ENCODE peak calls at places on chromosomes 1 and 21, in eight cellular contexts. One of them, this sample, is unnamed.
A peak's percentile ranks its signal among the peaks of the same experiment; 100 is the strongest.

GRCh38 chr1:31444725-31445448 is 31.9 kb downstream of the SERINC2 start:
- DNase-seq in mesothelial cell of epicardium: no peak
- DNase-seq in astrocyte of the spinal cord: no peak
- DNase-seq in CD8-positive, alpha-beta T cell: no peak
- DNase-seq in body of pancreas: peak; percentile 76
- DNase-seq in spleen: no peak
- DNase-seq in activated CD8-positive, alpha-beta T cell treated with anti-CD3 and anti-CD28 coated beads for 36 hours: no peak
- DNase-seq in fibroblast of the aortic adventitia: no peak
- DNase-seq in this sample: no peak

GRCh38 chr1:107870691-107871090 is 94.3 kb downstream of the VAV3 start:
- DNase-seq in mesothelial cell of epicardium: no peak
- DNase-seq in astrocyte of the spinal cord: no peak
- DNase-seq in CD8-positive, alpha-beta T cell: no peak
- DNase-seq in body of pancreas: peak; percentile 15
- DNase-seq in spleen: no peak
- DNase-seq in activated CD8-positive, alpha-beta T cell treated with anti-CD3 and anti-CD28 coated beads for 36 hours: no peak
- DNase-seq in fibroblast of the aortic adventitia: peak; percentile 1
- DNase-seq in this sample: no peak

GRCh38 chr1:54460861-54461382 is 54.7 kb upstream of the SSBP3 start:
- DNase-seq in mesothelial cell of epicardium: no peak
- DNase-seq in astrocyte of the spinal cord: no peak
- DNase-seq in CD8-positive, alpha-beta T cell: no peak
- DNase-seq in body of pancreas: no peak
- DNase-seq in spleen: no peak
- DNase-seq in activated CD8-positive, alpha-beta T cell treated with anti-CD3 and anti-CD28 coated beads for 36 hours: no peak
- DNase-seq in fibroblast of the aortic adventitia: no peak
- DNase-seq in this sample: peak; percentile 49

GRCh38 chr21:28959367-28960099 is 33.1 kb downstream of the LTN1 start:
- DNase-seq in mesothelial cell of epicardium: no peak
- DNase-seq in astrocyte of the spinal cord: peak; percentile 71
- DNase-seq in CD8-positive, alpha-beta T cell: no peak
- DNase-seq in body of pancreas: no peak
- DNase-seq in spleen: no peak
- DNase-seq in activated CD8-positive, alpha-beta T cell treated with anti-CD3 and anti-CD28 coated beads for 36 hours: no peak
- DNase-seq in fibroblast of the aortic adventitia: peak; percentile 84
- DNase-seq in this sample: no peak

GRCh38 chr21:32914424-32915070 is 111.2 kb upstream of the OLIG2 start:
- DNase-seq in mesothelial cell of epicardium: no peak
- DNase-seq in astrocyte of the spinal cord: no peak
- DNase-seq in CD8-positive, alpha-beta T cell: no peak
- DNase-seq in body of pancreas: no peak
- DNase-seq in spleen: no peak
- DNase-seq in activated CD8-positive, alpha-beta T cell treated with anti-CD3 and anti-CD28 coated beads for 36 hours: no peak
- DNase-seq in fibroblast of the aortic adventitia: no peak
- DNase-seq in this sample: no peak

GRCh38 chr1:200147094-200147493 is 119.6 kb downstream of the NR5A2 start:
- DNase-seq in mesothelial cell of epicardium: no peak
- DNase-seq in astrocyte of the spinal cord: no peak
- DNase-seq in CD8-positive, alpha-beta T cell: no peak
- DNase-seq in body of pancreas: no peak
- DNase-seq in spleen: no peak
- DNase-seq in activated CD8-positive, alpha-beta T cell treated with anti-CD3 and anti-CD28 coated beads for 36 hours: no peak
- DNase-seq in fibroblast of the aortic adventitia: no peak
- DNase-seq in this sample: no peak

GRCh38 chr1:229241390-229241789 is 29.5 kb upstream of the RAB4A start:
- DNase-seq in mesothelial cell of epicardium: no peak
- DNase-seq in astrocyte of the spinal cord: no peak
- DNase-seq in CD8-positive, alpha-beta T cell: no peak
- DNase-seq in body of pancreas: no peak
- DNase-seq in spleen: no peak
- DNase-seq in activated CD8-positive, alpha-beta T cell treated with anti-CD3 and anti-CD28 coated beads for 36 hours: no peak
- DNase-seq in fibroblast of the aortic adventitia: no peak
- DNase-seq in this sample: no peak

GRCh38 chr1:73839922-73840321 is 358.1 kb downstream of the LRRIQ3 start:
- DNase-seq in mesothelial cell of epicardium: no peak
- DNase-seq in astrocyte of the spinal cord: peak; percentile 4
- DNase-seq in CD8-positive, alpha-beta T cell: no peak
- DNase-seq in body of pancreas: no peak
- DNase-seq in spleen: no peak
- DNase-seq in activated CD8-positive, alpha-beta T cell treated with anti-CD3 and anti-CD28 coated beads for 36 hours: peak; percentile 33
- DNase-seq in fibroblast of the aortic adventitia: peak; percentile 10
- DNase-seq in this sample: no peak

GRCh38 chr1:68800182-68800581 is 303.3 kb upstream of the DEPDC1 start:
- DNase-seq in mesothelial cell of epicardium: no peak
- DNase-seq in astrocyte of the spinal cord: no peak
- DNase-seq in CD8-positive, alpha-beta T cell: no peak
- DNase-seq in body of pancreas: no peak
- DNase-seq in spleen: no peak
- DNase-seq in activated CD8-positive, alpha-beta T cell treated with anti-CD3 and anti-CD28 coated beads for 36 hours: no peak
- DNase-seq in fibroblast of the aortic adventitia: no peak
- DNase-seq in this sample: no peak

GRCh38 chr1:15236226-15237145 is 10.5 kb upstream of the FHAD1 start:
- DNase-seq in mesothelial cell of epicardium: no peak
- DNase-seq in astrocyte of the spinal cord: peak; percentile 32
- DNase-seq in CD8-positive, alpha-beta T cell: no peak
- DNase-seq in body of pancreas: no peak
- DNase-seq in spleen: no peak
- DNase-seq in activated CD8-positive, alpha-beta T cell treated with anti-CD3 and anti-CD28 coated beads for 36 hours: no peak
- DNase-seq in fibroblast of the aortic adventitia: no peak
- DNase-seq in this sample: no peak

GRCh38 chr1:228795578-228795977 is 60.3 kb downstream of the RHOU start:
- DNase-seq in mesothelial cell of epicardium: no peak
- DNase-seq in astrocyte of the spinal cord: no peak
- DNase-seq in CD8-positive, alpha-beta T cell: no peak
- DNase-seq in body of pancreas: no peak
- DNase-seq in spleen: no peak
- DNase-seq in activated CD8-positive, alpha-beta T cell treated with anti-CD3 and anti-CD28 coated beads for 36 hours: no peak
- DNase-seq in fibroblast of the aortic adventitia: no peak
- DNase-seq in this sample: no peak

GRCh38 chr1:59195151-59195550 is 101.7 kb upstream of the FGGY start:
- DNase-seq in mesothelial cell of epicardium: no peak
- DNase-seq in astrocyte of the spinal cord: peak; percentile 35
- DNase-seq in CD8-positive, alpha-beta T cell: no peak
- DNase-seq in body of pancreas: no peak
- DNase-seq in spleen: no peak
- DNase-seq in activated CD8-positive, alpha-beta T cell treated with anti-CD3 and anti-CD28 coated beads for 36 hours: no peak
- DNase-seq in fibroblast of the aortic adventitia: no peak
- DNase-seq in this sample: no peak

GRCh38 chr21:36539434-36540150 is 59.7 kb upstream of the CLDN14 start:
- DNase-seq in mesothelial cell of epicardium: no peak
- DNase-seq in astrocyte of the spinal cord: no peak
- DNase-seq in CD8-positive, alpha-beta T cell: no peak
- DNase-seq in body of pancreas: no peak
- DNase-seq in spleen: no peak
- DNase-seq in activated CD8-positive, alpha-beta T cell treated with anti-CD3 and anti-CD28 coated beads for 36 hours: no peak
- DNase-seq in fibroblast of the aortic adventitia: no peak
- DNase-seq in this sample: no peak

GRCh38 chr1:53688703-53689102 is 50.3 kb downstream of the GLIS1 start:
- DNase-seq in mesothelial cell of epicardium: no peak
- DNase-seq in astrocyte of the spinal cord: no peak
- DNase-seq in CD8-positive, alpha-beta T cell: no peak
- DNase-seq in body of pancreas: no peak
- DNase-seq in spleen: no peak
- DNase-seq in activated CD8-positive, alpha-beta T cell treated with anti-CD3 and anti-CD28 coated beads for 36 hours: peak; percentile 27
- DNase-seq in fibroblast of the aortic adventitia: no peak
- DNase-seq in this sample: no peak

GRCh38 chr1:237556911-237557310 is 333.8 kb downstream of the ZP4 start:
- DNase-seq in mesothelial cell of epicardium: no peak
- DNase-seq in astrocyte of the spinal cord: no peak
- DNase-seq in CD8-positive, alpha-beta T cell: no peak
- DNase-seq in body of pancreas: no peak
- DNase-seq in spleen: no peak
- DNase-seq in activated CD8-positive, alpha-beta T cell treated with anti-CD3 and anti-CD28 coated beads for 36 hours: no peak
- DNase-seq in fibroblast of the aortic adventitia: no peak
- DNase-seq in this sample: no peak

GRCh38 chr1:211356723-211357418 is 30.2 kb downstream of the TRAF5 start:
- DNase-seq in mesothelial cell of epicardium: no peak
- DNase-seq in astrocyte of the spinal cord: peak; percentile 9
- DNase-seq in CD8-positive, alpha-beta T cell: no peak
- DNase-seq in body of pancreas: no peak
- DNase-seq in spleen: no peak
- DNase-seq in activated CD8-positive, alpha-beta T cell treated with anti-CD3 and anti-CD28 coated beads for 36 hours: no peak
- DNase-seq in fibroblast of the aortic adventitia: peak; percentile 73
- DNase-seq in this sample: no peak

GRCh38 chr1:16082283-16083038 is 9.0 kb upstream of the FAM131C start:
- DNase-seq in mesothelial cell of epicardium: no peak
- DNase-seq in astrocyte of the spinal cord: peak; percentile 54
- DNase-seq in CD8-positive, alpha-beta T cell: peak; percentile 47
- DNase-seq in body of pancreas: peak; percentile 69
- DNase-seq in spleen: peak; percentile 87
- DNase-seq in activated CD8-positive, alpha-beta T cell treated with anti-CD3 and anti-CD28 coated beads for 36 hours: peak; percentile 78
- DNase-seq in fibroblast of the aortic adventitia: peak; percentile 66
- DNase-seq in this sample: peak; percentile 52

GRCh38 chr1:155339515-155340111 is 18.9 kb downstream of the RUSC1 start:
- DNase-seq in mesothelial cell of epicardium: no peak
- DNase-seq in astrocyte of the spinal cord: no peak
- DNase-seq in CD8-positive, alpha-beta T cell: no peak
- DNase-seq in body of pancreas: no peak
- DNase-seq in spleen: no peak
- DNase-seq in activated CD8-positive, alpha-beta T cell treated with anti-CD3 and anti-CD28 coated beads for 36 hours: no peak
- DNase-seq in fibroblast of the aortic adventitia: peak; percentile 24
- DNase-seq in this sample: no peak

GRCh38 chr1:244082969-244083368 is 31.9 kb downstream of the ZBTB18 start:
- DNase-seq in mesothelial cell of epicardium: no peak
- DNase-seq in astrocyte of the spinal cord: no peak
- DNase-seq in CD8-positive, alpha-beta T cell: no peak
- DNase-seq in body of pancreas: no peak
- DNase-seq in spleen: no peak
- DNase-seq in activated CD8-positive, alpha-beta T cell treated with anti-CD3 and anti-CD28 coated beads for 36 hours: no peak
- DNase-seq in fibroblast of the aortic adventitia: no peak
- DNase-seq in this sample: no peak

GRCh38 chr1:110148961-110149360 is 1.3 kb upstream of the SLC6A17 start:
- DNase-seq in mesothelial cell of epicardium: no peak
- DNase-seq in astrocyte of the spinal cord: no peak
- DNase-seq in CD8-positive, alpha-beta T cell: no peak
- DNase-seq in body of pancreas: no peak
- DNase-seq in spleen: no peak
- DNase-seq in activated CD8-positive, alpha-beta T cell treated with anti-CD3 and anti-CD28 coated beads for 36 hours: no peak
- DNase-seq in fibroblast of the aortic adventitia: no peak
- DNase-seq in this sample: no peak
- TF ChIP-seq CTCF in mesothelial cell of epicardium: no peak
- TF ChIP-seq CTCF in astrocyte of the spinal cord: peak; percentile 49
- TF ChIP-seq CTCF in CD8-positive, alpha-beta T cell: no peak
- TF ChIP-seq CTCF in body of pancreas: no peak
- TF ChIP-seq CTCF in spleen: no peak
- TF ChIP-seq CTCF in activated CD8-positive, alpha-beta T cell treated with anti-CD3 and anti-CD28 coated beads for 36 hours: no peak
- TF ChIP-seq CTCF in fibroblast of the aortic adventitia: peak; percentile 26
- TF ChIP-seq CTCF in this sample: peak; percentile 55

GRCh38 chr1:188363943-188364342 is 1535.2 kb downstream of the PLA2G4A start:
- DNase-seq in mesothelial cell of epicardium: no peak
- DNase-seq in astrocyte of the spinal cord: no peak
- DNase-seq in CD8-positive, alpha-beta T cell: no peak
- DNase-seq in body of pancreas: no peak
- DNase-seq in spleen: no peak
- DNase-seq in activated CD8-positive, alpha-beta T cell treated with anti-CD3 and anti-CD28 coated beads for 36 hours: no peak
- DNase-seq in fibroblast of the aortic adventitia: no peak
- DNase-seq in this sample: no peak

GRCh38 chr1:188367669-188368068 is 1538.9 kb downstream of the PLA2G4A start:
- DNase-seq in mesothelial cell of epicardium: no peak
- DNase-seq in astrocyte of the spinal cord: no peak
- DNase-seq in CD8-positive, alpha-beta T cell: no peak
- DNase-seq in body of pancreas: no peak
- DNase-seq in spleen: no peak
- DNase-seq in activated CD8-positive, alpha-beta T cell treated with anti-CD3 and anti-CD28 coated beads for 36 hours: no peak
- DNase-seq in fibroblast of the aortic adventitia: no peak
- DNase-seq in this sample: no peak

GRCh38 chr1:188364927-188365449 is 1536.2 kb downstream of the PLA2G4A start:
- DNase-seq in mesothelial cell of epicardium: no peak
- DNase-seq in astrocyte of the spinal cord: no peak
- DNase-seq in CD8-positive, alpha-beta T cell: no peak
- DNase-seq in body of pancreas: no peak
- DNase-seq in spleen: no peak
- DNase-seq in activated CD8-positive, alpha-beta T cell treated with anti-CD3 and anti-CD28 coated beads for 36 hours: no peak
- DNase-seq in fibroblast of the aortic adventitia: no peak
- DNase-seq in this sample: no peak

GRCh38 chr1:188371295-188371806 is 1542.6 kb downstream of the PLA2G4A start:
- DNase-seq in mesothelial cell of epicardium: no peak
- DNase-seq in astrocyte of the spinal cord: peak; percentile 8
- DNase-seq in CD8-positive, alpha-beta T cell: no peak
- DNase-seq in body of pancreas: no peak
- DNase-seq in spleen: no peak
- DNase-seq in activated CD8-positive, alpha-beta T cell treated with anti-CD3 and anti-CD28 coated beads for 36 hours: no peak
- DNase-seq in fibroblast of the aortic adventitia: no peak
- DNase-seq in this sample: no peak

GRCh38 chr1:188365874-188366273 is 1537.1 kb downstream of the PLA2G4A start:
- DNase-seq in mesothelial cell of epicardium: no peak
- DNase-seq in astrocyte of the spinal cord: no peak
- DNase-seq in CD8-positive, alpha-beta T cell: no peak
- DNase-seq in body of pancreas: no peak
- DNase-seq in spleen: no peak
- DNase-seq in activated CD8-positive, alpha-beta T cell treated with anti-CD3 and anti-CD28 coated beads for 36 hours: no peak
- DNase-seq in fibroblast of the aortic adventitia: no peak
- DNase-seq in this sample: no peak
- TF ChIP-seq CTCF in mesothelial cell of epicardium: no peak
- TF ChIP-seq CTCF in astrocyte of the spinal cord: no peak
- TF ChIP-seq CTCF in CD8-positive, alpha-beta T cell: no peak
- TF ChIP-seq CTCF in body of pancreas: no peak
- TF ChIP-seq CTCF in spleen: no peak
- TF ChIP-seq CTCF in activated CD8-positive, alpha-beta T cell treated with anti-CD3 and anti-CD28 coated beads for 36 hours: no peak
- TF ChIP-seq CTCF in fibroblast of the aortic adventitia: no peak
- TF ChIP-seq CTCF in this sample: peak; percentile 31

DNA sequence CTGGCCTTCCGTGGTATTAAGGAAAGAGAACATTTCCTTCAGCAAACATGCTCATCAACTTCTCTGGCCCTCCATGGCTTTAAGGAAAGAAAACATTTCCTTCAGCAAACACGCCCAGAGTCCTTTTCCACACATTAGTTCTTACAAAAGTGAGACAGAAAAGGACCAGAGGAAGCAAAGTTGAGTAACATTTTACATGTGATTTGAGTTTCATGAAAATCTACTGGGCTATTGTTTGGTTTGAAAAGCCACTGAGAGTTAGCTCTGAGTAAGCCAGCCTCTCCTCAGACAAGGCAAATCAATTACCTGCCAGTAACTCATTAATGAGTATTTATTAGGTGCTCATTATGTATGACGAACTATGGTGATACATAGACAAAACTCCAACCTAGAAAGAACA is 78.0 kb downstream of the NID1 start:
- DNase-seq in mesothelial cell of epicardium: no peak
- DNase-seq in astrocyte of the spinal cord: no peak
- DNase-seq in CD8-positive, alpha-beta T cell: no peak
- DNase-seq in body of pancreas: no peak
- DNase-seq in spleen: no peak
- DNase-seq in activated CD8-positive, alpha-beta T cell treated with anti-CD3 and anti-CD28 coated beads for 36 hours: no peak
- DNase-seq in fibroblast of the aortic adventitia: no peak
- DNase-seq in this sample: no peak
- TF ChIP-seq CTCF in mesothelial cell of epicardium: no peak
- TF ChIP-seq CTCF in astrocyte of the spinal cord: no peak
- TF ChIP-seq CTCF in CD8-positive, alpha-beta T cell: no peak
- TF ChIP-seq CTCF in body of pancreas: no peak
- TF ChIP-seq CTCF in spleen: no peak
- TF ChIP-seq CTCF in activated CD8-positive, alpha-beta T cell treated with anti-CD3 and anti-CD28 coated beads for 36 hours: no peak
- TF ChIP-seq CTCF in fibroblast of the aortic adventitia: no peak
- TF ChIP-seq CTCF in this sample: no peak

DNA sequence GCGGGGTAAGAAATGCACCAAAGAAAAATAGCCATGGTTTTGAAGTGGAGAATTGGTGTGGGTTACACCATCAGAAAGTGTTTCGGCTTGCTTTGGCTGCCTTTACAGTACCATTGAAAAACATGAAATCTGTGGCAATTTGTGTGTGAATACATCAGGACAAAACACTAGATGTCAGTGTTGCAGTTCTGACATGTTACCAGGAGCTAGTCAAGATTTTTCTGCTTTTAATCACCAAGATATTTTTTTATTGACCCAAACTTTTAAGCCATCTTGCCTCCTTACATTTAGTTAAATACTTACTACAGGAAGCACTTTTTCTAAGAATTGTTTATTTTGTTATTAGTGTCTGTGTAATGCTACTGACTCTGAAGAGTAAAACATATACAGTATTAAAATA is 14.3 kb downstream of the RRP15 start:
- DNase-seq in mesothelial cell of epicardium: no peak
- DNase-seq in astrocyte of the spinal cord: peak; percentile 64
- DNase-seq in CD8-positive, alpha-beta T cell: no peak
- DNase-seq in body of pancreas: no peak
- DNase-seq in spleen: no peak
- DNase-seq in activated CD8-positive, alpha-beta T cell treated with anti-CD3 and anti-CD28 coated beads for 36 hours: no peak
- DNase-seq in fibroblast of the aortic adventitia: peak; percentile 85
- DNase-seq in this sample: no peak
- TF ChIP-seq CTCF in mesothelial cell of epicardium: no peak
- TF ChIP-seq CTCF in astrocyte of the spinal cord: peak; percentile 59
- TF ChIP-seq CTCF in CD8-positive, alpha-beta T cell: no peak
- TF ChIP-seq CTCF in body of pancreas: no peak
- TF ChIP-seq CTCF in spleen: no peak
- TF ChIP-seq CTCF in activated CD8-positive, alpha-beta T cell treated with anti-CD3 and anti-CD28 coated beads for 36 hours: no peak
- TF ChIP-seq CTCF in fibroblast of the aortic adventitia: peak; percentile 64
- TF ChIP-seq CTCF in this sample: peak; percentile 86